ENCODE peak calls at places on chromosomes 16 and 17, in six cellular contexts. W is neuronal stem cell; L is AG04450; I is CD8-positive, alpha-beta T cell; B is glutamatergic neuron; F is HCT116. G is an unnamed sample.

GRCh38 chr17:76382803-76383644 is 1.4 kb upstream of the SPHK1 start:
- DNase-seq in F (no peak), I (peak), W (peak), B (peak), L (no peak), G (peak)

GRCh38 chr16:5977329-5977728 is 879.7 kb upstream of the EEF2KMT start:
- DNase-seq in W (no peak), F (no peak), B (no peak), I (no peak), L (no peak), G (no peak)

GRCh38 chr17:79242393-79242792 is 167.8 kb downstream of the ENGASE start:
- DNase-seq in F (no peak), I (no peak), W (no peak), B (no peak), L (no peak), G (no peak)

GRCh38 chr16:58940609-58941008 is 206.5 kb upstream of the GOT2 start:
- DNase-seq in W (no peak), B (no peak), L (no peak), F (no peak), I (no peak), G (no peak)

GRCh38 chr17:38532451-38532850 is 73.3 kb downstream of the SRCIN1 start:
- DNase-seq in W (no peak), L (no peak), B (no peak), F (no peak), I (no peak), G (no peak)

GRCh38 chr17:62950067-62950466 is 16.0 kb upstream of the TANC2 start:
- DNase-seq in L (no peak), F (no peak), I (no peak), B (no peak), W (no peak), G (no peak)

GRCh38 chr16:89869911-89870310 is 3.5 kb upstream of the TCF25 start:
- DNase-seq in W (no peak), F (no peak), L (no peak), B (no peak), I (no peak), G (no peak)

GRCh38 chr16:86714166-86714565 is 135.8 kb downstream of the FOXL1 start:
- DNase-seq in I (no peak), W (no peak), B (no peak), L (no peak), F (no peak), G (no peak)

GRCh38 chr16:23403547-23403946 is 49.4 kb downstream of the COG7 start:
- DNase-seq in F (no peak), B (no peak), L (no peak), W (no peak), I (no peak), G (peak)

GRCh38 chr17:37375685-37376084 is at the start of gene C17orf78:
- DNase-seq in W (no peak), B (no peak), L (no peak), I (no peak), F (no peak), G (no peak)

GRCh38 chr16:51121850-51122249 is 29.2 kb downstream of the SALL1 start:
- DNase-seq in I (no peak), W (no peak), F (no peak), B (no peak), L (no peak), G (no peak)

GRCh38 chr17:39753514-39754160 is 15.9 kb downstream of the GRB7 start:
- DNase-seq in B (peak), I (peak), W (no peak), L (no peak), F (no peak), G (no peak)

GRCh38 chr16:59633996-59634579 is 900.0 kb upstream of the GOT2 start:
- DNase-seq in L (peak), F (no peak), W (no peak), B (no peak), I (no peak), G (no peak)

GRCh38 chr17:2400474-2400866 is 390 bp downstream of the MNT start:
- DNase-seq in L (no peak), I (peak), B (peak), W (peak), F (no peak), G (no peak)

GRCh38 chr16:5916711-5917191 is 819.2 kb upstream of the EEF2KMT start:
- DNase-seq in L (no peak), F (no peak), W (no peak), I (no peak), B (no peak), G (peak)

GRCh38 chr16:69839798-69840409 is 77.8 kb downstream of the WWP2 start:
- DNase-seq in I (no peak), W (no peak), L (no peak), B (no peak), F (no peak), G (no peak)

GRCh38 chr16:22123146-22123545 is 30.8 kb downstream of the VWA3A start:
- DNase-seq in I (no peak), L (no peak), W (no peak), F (peak), B (no peak), G (peak)

GRCh38 chr17:410674-411401 is 58.2 kb upstream of the RPH3AL start:
- DNase-seq in F (no peak), B (peak), W (peak), L (no peak), I (peak), G (peak)

GRCh38 chr17:71176315-71176714 is 944.5 kb upstream of the SOX9 start:
- DNase-seq in I (no peak), W (no peak), L (no peak), B (no peak), F (no peak), G (no peak)

G was measured in WERI-Rb-1.